ENCODE peak calls at places on chromosome 21, in six cellular contexts. F is T-helper 1 cell; M is activated CD8-positive, alpha-beta memory T cell treated with anti-CD3 and anti-CD28 coated beads for 4 hours; T is omental fat pad; D is GDM1; X is brain microvascular endothelial cell. J is an unnamed sample.

GRCh38 chr21:34795152-34796141 is 126.7 kb downstream of the CLIC6 start:
- DNase-seq in F (no peak), M (no peak), T (no peak), D (no peak), X (no peak), J (no peak)

GRCh38 chr21:32658524-32658923 is 46.3 kb upstream of the CFAP298 start:
- DNase-seq in F (no peak), M (no peak), T (no peak), D (no peak), X (no peak), J (no peak)

GRCh38 chr21:34520769-34521508 is 8.9 kb upstream of the KCNE1 start:
- DNase-seq in F (no peak), M (no peak), T (no peak), D (peak), X (no peak), J (no peak)

GRCh38 chr21:31710586-31710985 is 21.3 kb downstream of the SCAF4 start:
- DNase-seq in F (no peak), M (no peak), T (no peak), D (no peak), X (no peak), J (no peak)

GRCh38 chr21:26374817-26375216 is 198.3 kb downstream of the CYYR1 start:
- DNase-seq in F (no peak), M (no peak), T (no peak), D (no peak), X (no peak), J (no peak)

GRCh38 chr21:28832013-28832714 is 160.5 kb downstream of the LTN1 start:
- DNase-seq in F (peak), M (no peak), T (no peak), D (peak), X (no peak), J (no peak)

GRCh38 chr21:43825936-43826622 is 36.7 kb downstream of the RRP1 start:
- DNase-seq in F (no peak), M (no peak), T (no peak), D (no peak), X (no peak), J (no peak)

GRCh38 chr21:45971487-45972352 is 9.8 kb upstream of the COL6A1 start:
- DNase-seq in F (no peak), M (no peak), T (no peak), D (no peak), X (no peak), J (peak)

GRCh38 chr21:35048183-35048601 is 910 bp downstream of the RUNX1 start:
- DNase-seq in F (no peak), M (no peak), T (no peak), D (no peak), X (no peak), J (no peak)

J was measured in GM13977.